ENCODE peak calls at places on chromosomes 1 and 21, in seven cellular contexts. V, I, L, T, W, X and K are unnamed samples.

GRCh38 chr21:37554661-37555379 is 188.2 kb downstream of the DYRK1A start:
- DNase-seq in X (no peak), W (no peak), V (no peak), L (no peak), T (no peak), I (no peak), K (no peak)

GRCh38 chr1:40708750-40709099 is 17.2 kb downstream of the NFYC start:
- DNase-seq in L (no peak), W (no peak), T (no peak), I (peak; percentile 91), X (no peak), V (peak; percentile 74), K (no peak)

GRCh38 chr1:159177273-159177907 is 6.0 kb downstream of the CADM3 start:
- DNase-seq in L (no peak), W (peak; percentile 65), X (no peak), V (peak; percentile 89), T (peak; percentile 72), I (peak; percentile 58), K (no peak)

GRCh38 chr1:9194024-9194423 is 40.5 kb upstream of the H6PD start:
- DNase-seq in I (no peak), T (no peak), X (no peak), L (no peak), V (peak; percentile 68), W (peak; percentile 37), K (no peak)

GRCh38 chr1:152442765-152443164 is 28.7 kb upstream of the CRNN start:
- DNase-seq in X (no peak), I (no peak), V (no peak), L (no peak), T (peak; percentile 87), W (no peak), K (no peak)

GRCh38 chr1:185154912-185155513 is 1.7 kb downstream of the TRMT1L start:
- DNase-seq in W (no peak), I (peak; percentile 64), L (no peak), X (no peak), T (peak; percentile 11), V (peak; percentile 5), K (no peak)

GRCh38 chr1:222326710-222327036 is 221.2 kb downstream of the HHIPL2 start:
- DNase-seq in I (no peak), T (no peak), W (no peak), L (no peak), X (no peak), V (no peak), K (no peak)

GRCh38 chr1:78143152-78143551 is 97.4 kb downstream of the GIPC2 start:
- DNase-seq in I (no peak), W (peak; percentile 9), V (no peak), T (no peak), L (no peak), X (no peak), K (no peak)

GRCh38 chr1:15249032-15249601 is 2.1 kb downstream of the FHAD1 start:
- DNase-seq in I (peak; percentile 4), V (no peak), T (no peak), W (no peak), X (no peak), L (no peak), K (peak; percentile 12)

GRCh38 chr1:226912587-226913176 is 27.4 kb upstream of the COQ8A start:
- DNase-seq in W (peak; percentile 82), V (peak; percentile 80), I (peak; percentile 6), X (peak; percentile 50), L (no peak), T (peak; percentile 17), K (peak; percentile 23)

GRCh38 chr1:9687120-9687875 is 35.8 kb downstream of the PIK3CD start:
- DNase-seq in X (no peak), W (peak; percentile 61), I (peak; percentile 92), L (peak; percentile 17), T (peak; percentile 79), V (peak; percentile 84), K (peak; percentile 54)